ENCODE peak calls at places on chromosomes 4 and X, in five cellular contexts. One of them, this sample, is unnamed. For H3K36me3, the result is how much of the 10 kb centered on the place peaks cover.

GRCh38 chr4:8300832-8301231 is 31.3 kb downstream of the HTRA3 start:
- DNase-seq in pancreas: no peak
- DNase-seq in H1: no peak
- DNase-seq in ascending aorta: no peak
- DNase-seq in fibroblast of lung: no peak
- DNase-seq in this sample: no peak

GRCh38 chr4:184170996-184171395 is 46.7 kb downstream of the ENPP6 start:
- DNase-seq in H1: no peak
- DNase-seq in ascending aorta: no peak
- DNase-seq in pancreas: no peak
- DNase-seq in fibroblast of lung: peak
- DNase-seq in this sample: peak

GRCh38 chr4:76420901-76421581 is at the start of gene CCDC158:
- DNase-seq in pancreas: peak
- DNase-seq in ascending aorta: no peak
- DNase-seq in fibroblast of lung: peak
- DNase-seq in H1: no peak
- DNase-seq in this sample: no peak

GRCh38 chr4:83961575-83961974 is 425.7 kb downstream of the GPAT3 start:
- DNase-seq in H1: no peak
- DNase-seq in ascending aorta: no peak
- DNase-seq in pancreas: no peak
- DNase-seq in fibroblast of lung: peak
- DNase-seq in this sample: no peak

GRCh38 chr4:153669838-153670237 is 14.2 kb upstream of the TLR2 start:
- DNase-seq in fibroblast of lung: no peak
- DNase-seq in ascending aorta: no peak
- DNase-seq in pancreas: no peak
- DNase-seq in H1: no peak
- DNase-seq in this sample: no peak

GRCh38 chrX:24465524-24465850 is 401 bp downstream of the PDK3 start:
- DNase-seq in H1: no peak
- DNase-seq in ascending aorta: no peak
- DNase-seq in fibroblast of lung: no peak
- DNase-seq in pancreas: no peak
- DNase-seq in this sample: no peak

GRCh38 chr4:186953601-186954260 is 230.1 kb upstream of the FAT1 start:
- DNase-seq in pancreas: no peak
- DNase-seq in fibroblast of lung: peak
- DNase-seq in ascending aorta: no peak
- DNase-seq in H1: no peak
- DNase-seq in this sample: no peak

GRCh38 chrX:29455702-29456101 is 759.7 kb upstream of the MAGEB2 start:
- DNase-seq in ascending aorta: no peak
- DNase-seq in fibroblast of lung: no peak
- DNase-seq in H1: no peak
- DNase-seq in pancreas: no peak
- DNase-seq in this sample: no peak

GRCh38 chr4:153166971-153167501 is 37.2 kb upstream of the TRIM2 start:
- DNase-seq in H1: no peak
- DNase-seq in fibroblast of lung: peak
- DNase-seq in pancreas: no peak
- DNase-seq in ascending aorta: no peak
- DNase-seq in this sample: peak

GRCh38 chrX:137290011-137290410 is 256.2 kb upstream of the GPR101 start:
- DNase-seq in ascending aorta: no peak
- DNase-seq in pancreas: no peak
- DNase-seq in H1: no peak
- DNase-seq in fibroblast of lung: no peak
- DNase-seq in this sample: no peak

GRCh38 chrX:121244511-121244910 is 197.1 kb downstream of the GLUD2 start:
- DNase-seq in H1: no peak
- DNase-seq in fibroblast of lung: no peak
- DNase-seq in pancreas: no peak
- DNase-seq in ascending aorta: no peak
- DNase-seq in this sample: no peak

GRCh38 chr4:176794651-176795050 is 1.9 kb upstream of the VEGFC start:
- DNase-seq in fibroblast of lung: no peak
- DNase-seq in H1: no peak
- DNase-seq in ascending aorta: no peak
- DNase-seq in pancreas: no peak
- DNase-seq in this sample: no peak

GRCh38 chr4:48360285-48360965 is 19.1 kb downstream of the SLAIN2 start:
- DNase-seq in pancreas: no peak
- DNase-seq in H1: no peak
- DNase-seq in fibroblast of lung: peak
- DNase-seq in ascending aorta: no peak
- DNase-seq in this sample: no peak

GRCh38 chrX:13340182-13340791 is 20.4 kb upstream of the ATXN3L start:
- DNase-seq in fibroblast of lung: no peak
- DNase-seq in ascending aorta: no peak
- DNase-seq in H1: no peak
- DNase-seq in pancreas: no peak
- DNase-seq in this sample: no peak

GRCh38 chr4:98828801-98829200 is 100.1 kb downstream of the EIF4E start:
- DNase-seq in pancreas: no peak
- DNase-seq in ascending aorta: no peak
- DNase-seq in fibroblast of lung: peak
- DNase-seq in H1: no peak
- DNase-seq in this sample: no peak

GRCh38 chr4:6046526-6047129 is 28.4 kb upstream of the C4orf50 start:
- DNase-seq in H1: no peak
- DNase-seq in fibroblast of lung: no peak
- DNase-seq in pancreas: no peak
- DNase-seq in ascending aorta: no peak
- DNase-seq in this sample: no peak

GRCh38 chr4:6043843-6044242 is 25.6 kb upstream of the C4orf50 start:
- DNase-seq in H1: no peak
- DNase-seq in fibroblast of lung: no peak
- DNase-seq in pancreas: no peak
- DNase-seq in ascending aorta: no peak
- DNase-seq in this sample: no peak

GRCh38 chr4:6043188-6043587 is 25.0 kb upstream of the C4orf50 start:
- DNase-seq in fibroblast of lung: no peak
- DNase-seq in H1: no peak
- DNase-seq in ascending aorta: no peak
- DNase-seq in pancreas: no peak
- DNase-seq in this sample: no peak

GRCh38 chr4:6044276-6044675 is 26.0 kb upstream of the C4orf50 start:
- DNase-seq in H1: no peak
- DNase-seq in fibroblast of lung: no peak
- DNase-seq in pancreas: no peak
- DNase-seq in ascending aorta: no peak
- DNase-seq in this sample: no peak

GRCh38 chr4:6044805-6045204 is 26.6 kb upstream of the C4orf50 start:
- DNase-seq in ascending aorta: no peak
- DNase-seq in pancreas: no peak
- DNase-seq in H1: no peak
- DNase-seq in fibroblast of lung: no peak
- DNase-seq in this sample: no peak
- TF ChIP-seq CTCF in ascending aorta: no peak
- TF ChIP-seq CTCF in pancreas: no peak
- TF ChIP-seq CTCF in H1: no peak
- TF ChIP-seq CTCF in fibroblast of lung: no peak
- TF ChIP-seq CTCF in this sample: no peak

DNA sequence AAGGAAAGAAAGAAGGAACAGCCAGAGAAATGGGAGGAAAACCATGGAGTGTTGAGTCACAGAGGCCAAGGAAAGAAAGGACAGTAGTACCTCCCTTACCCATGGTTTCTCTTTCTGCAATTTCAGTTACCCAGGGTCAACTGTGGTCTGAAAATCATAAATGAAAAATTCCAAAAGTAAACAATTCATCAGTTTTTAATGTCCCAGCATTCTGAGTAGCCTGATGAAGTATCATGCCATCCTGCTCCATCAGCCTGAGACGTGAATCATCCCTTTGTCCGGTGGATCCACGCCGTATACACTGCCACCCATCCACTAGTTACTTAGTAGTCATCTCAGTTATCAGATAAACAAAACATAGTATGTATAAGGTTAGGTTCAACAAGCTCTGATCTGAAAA is 114.2 kb downstream of the COMMD8 start:
- DNase-seq in pancreas: no peak
- DNase-seq in H1: no peak
- DNase-seq in ascending aorta: no peak
- DNase-seq in fibroblast of lung: peak
- DNase-seq in this sample: no peak
- H3K27ac ChIP-seq in pancreas: no peak
- H3K27ac ChIP-seq in H1: no peak
- H3K27ac ChIP-seq in ascending aorta: no peak
- H3K27ac ChIP-seq in fibroblast of lung: no peak
- H3K27ac ChIP-seq in this sample: no peak

DNA sequence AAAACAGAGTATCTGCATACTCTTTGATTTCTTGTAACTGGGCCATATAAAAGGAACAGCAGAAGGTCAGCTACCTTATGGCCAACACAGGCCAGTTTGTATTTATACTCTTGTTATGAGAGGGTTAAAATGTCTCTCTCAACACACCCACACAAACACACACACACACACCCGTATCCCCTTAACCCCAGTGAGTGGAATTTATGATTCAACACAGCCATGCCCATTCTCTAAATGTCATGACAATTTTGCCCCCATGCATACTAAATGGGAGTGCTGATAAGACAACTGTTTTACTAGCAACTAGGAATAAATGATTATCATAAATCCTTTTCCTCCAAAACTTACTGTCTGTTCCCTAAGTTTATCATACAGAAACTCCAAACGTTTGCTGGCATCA is 22.1 kb upstream of the SCD5 start:
- DNase-seq in fibroblast of lung: no peak
- DNase-seq in H1: no peak
- DNase-seq in pancreas: no peak
- DNase-seq in ascending aorta: no peak
- DNase-seq in this sample: no peak
- H3K36me3 ChIP-seq in fibroblast of lung: under half
- H3K36me3 ChIP-seq in H1: under half
- H3K36me3 ChIP-seq in pancreas: under half
- H3K36me3 ChIP-seq in ascending aorta: half or more
- H3K36me3 ChIP-seq in this sample: half or more

GRCh38 chr4:10090467-10091250 is 25.9 kb downstream of the WDR1 start:
- DNase-seq in ascending aorta: no peak
- DNase-seq in H1: no peak
- DNase-seq in fibroblast of lung: no peak
- DNase-seq in pancreas: no peak
- DNase-seq in this sample: no peak

GRCh38 chr4:10091531-10092181 is 24.9 kb downstream of the WDR1 start:
- DNase-seq in ascending aorta: no peak
- DNase-seq in pancreas: no peak
- DNase-seq in H1: no peak
- DNase-seq in fibroblast of lung: no peak
- DNase-seq in this sample: no peak

GRCh38 chr4:10087152-10087791 is 29.3 kb downstream of the WDR1 start:
- DNase-seq in pancreas: no peak
- DNase-seq in ascending aorta: no peak
- DNase-seq in H1: no peak
- DNase-seq in fibroblast of lung: no peak
- DNase-seq in this sample: no peak

GRCh38 chr4:10088135-10089010 is 28.2 kb downstream of the WDR1 start:
- DNase-seq in fibroblast of lung: no peak
- DNase-seq in pancreas: no peak
- DNase-seq in H1: no peak
- DNase-seq in ascending aorta: no peak
- DNase-seq in this sample: no peak

GRCh38 chr4:10089346-10089745 is 27.3 kb downstream of the WDR1 start:
- DNase-seq in pancreas: peak
- DNase-seq in fibroblast of lung: no peak
- DNase-seq in ascending aorta: no peak
- DNase-seq in H1: peak
- DNase-seq in this sample: no peak
- TF ChIP-seq CTCF in pancreas: peak
- TF ChIP-seq CTCF in fibroblast of lung: no peak
- TF ChIP-seq CTCF in ascending aorta: no peak
- TF ChIP-seq CTCF in H1: no peak
- TF ChIP-seq CTCF in this sample: peak

DNA sequence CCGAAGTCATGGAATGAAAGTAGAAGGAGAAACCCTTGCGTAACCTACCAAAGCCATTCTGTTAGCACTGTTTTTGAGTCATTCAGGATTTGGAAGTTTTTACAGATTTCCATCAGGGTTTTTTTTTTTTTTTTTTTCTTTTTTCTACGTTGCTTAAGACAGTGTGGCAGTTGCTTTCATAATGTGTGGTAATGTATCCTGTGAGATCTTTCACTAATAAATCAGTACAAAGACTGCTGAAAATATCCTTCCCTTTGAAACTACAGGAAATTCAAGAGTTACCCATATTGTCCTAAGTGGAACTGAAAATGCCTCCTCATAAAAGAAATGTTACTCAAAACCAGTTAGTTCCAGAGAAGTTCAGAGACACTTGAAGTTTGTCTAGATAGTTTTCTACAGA is 137.8 kb downstream of the RAPGEF2 start:
- DNase-seq in ascending aorta: no peak
- DNase-seq in pancreas: no peak
- DNase-seq in H1: no peak
- DNase-seq in fibroblast of lung: no peak
- DNase-seq in this sample: peak
- H3K27ac ChIP-seq in ascending aorta: peak
- H3K27ac ChIP-seq in pancreas: no peak
- H3K27ac ChIP-seq in H1: no peak
- H3K27ac ChIP-seq in fibroblast of lung: no peak
- H3K27ac ChIP-seq in this sample: no peak

This sample was measured in cardiac muscle cell.